ENCODE peak calls at places on chromosomes 7 and 10, in eight cellular contexts. R is uterus, C is adrenal gland, J is transverse colon, Q is A549, M is IMR-90, V is prostate gland, E is tibial nerve. D is an unnamed sample.

GRCh38 chr7:92634924-92635519 is 44.8 kb upstream of the FAM133B start:
- DNase-seq in R (no peak), C (no peak), J (no peak), Q (peak; percentile 63), M (peak; percentile 90), V (no peak), E (no peak), D (no peak)

GRCh38 chr7:134632937-134633540 is 13.6 kb upstream of the BPGM start:
- DNase-seq in R (no peak), C (no peak), J (no peak), Q (peak; percentile 73), M (peak; percentile 69), V (no peak), E (no peak), D (no peak)

GRCh38 chr10:36555036-36555435 is 570.4 kb upstream of the ANKRD30A start:
- DNase-seq in R (no peak), C (no peak), J (no peak), Q (no peak), M (no peak), V (no peak), E (no peak), D (no peak)

GRCh38 chr7:463362-464176 is 56.1 kb downstream of the PDGFA start:
- DNase-seq in R (no peak), C (no peak), J (no peak), Q (no peak), M (no peak), V (no peak), E (no peak), D (no peak)

GRCh38 chr10:93261961-93262610 is 188.4 kb downstream of the CYP26A1 start:
- DNase-seq in R (no peak), C (no peak), J (no peak), Q (no peak), M (peak; percentile 58), V (no peak), E (no peak), D (no peak)

GRCh38 chr10:12521423-12521822 is 172.1 kb downstream of the CAMK1D start:
- DNase-seq in R (no peak), C (no peak), J (no peak), Q (no peak), M (no peak), V (no peak), E (no peak), D (no peak)

GRCh38 chr10:21329995-21330627 is 195.4 kb downstream of the SKIDA1 start:
- DNase-seq in R (peak; percentile 35), C (peak; percentile 62), J (no peak), Q (peak; percentile 94), M (peak; percentile 92), V (no peak), E (no peak), D (no peak)

GRCh38 chr10:49163741-49164140 is 24.4 kb downstream of the TMEM273 start:
- DNase-seq in R (no peak), C (no peak), J (no peak), Q (no peak), M (peak; percentile 96), V (no peak), E (no peak), D (no peak)

GRCh38 chr7:1533569-1534329 is 3.2 kb downstream of the MAFK start:
- DNase-seq in R (peak; percentile 53), C (peak; percentile 96), J (peak; percentile 59), Q (peak; percentile 88), M (peak; percentile 95), V (no peak), E (no peak), D (no peak)

GRCh38 chr7:19333706-19334105 is 188.5 kb upstream of the FERD3L start:
- DNase-seq in R (no peak), C (no peak), J (no peak), Q (no peak), M (no peak), V (no peak), E (no peak), D (no peak)

GRCh38 chr7:56479748-56480147 is 363.5 kb upstream of the NUPR2 start:
- DNase-seq in R (no peak), C (no peak), J (no peak), Q (no peak), M (no peak), V (no peak), E (no peak), D (no peak)

GRCh38 chr7:21971780-21972396 is 26.2 kb upstream of the CDCA7L start:
- DNase-seq in R (no peak), C (no peak), J (no peak), Q (no peak), M (no peak), V (no peak), E (no peak), D (no peak)
- TF ChIP-seq POLR2A in R (no peak), C (no peak), J (no peak), Q (no peak), M (no peak), V (no peak), E (no peak), D (no peak)

GRCh38 chr7:13282377-13282980 is 595.0 kb downstream of the ARL4A start:
- DNase-seq in R (no peak), C (no peak), J (no peak), Q (peak; percentile 35), M (peak; percentile 54), V (no peak), E (no peak), D (no peak)
- TF ChIP-seq CTCF in R (no peak), C (peak; percentile 25), J (no peak), Q (peak; percentile 46), M (peak; percentile 57), V (peak; percentile 16), E (no peak), D (no peak)

DNA sequence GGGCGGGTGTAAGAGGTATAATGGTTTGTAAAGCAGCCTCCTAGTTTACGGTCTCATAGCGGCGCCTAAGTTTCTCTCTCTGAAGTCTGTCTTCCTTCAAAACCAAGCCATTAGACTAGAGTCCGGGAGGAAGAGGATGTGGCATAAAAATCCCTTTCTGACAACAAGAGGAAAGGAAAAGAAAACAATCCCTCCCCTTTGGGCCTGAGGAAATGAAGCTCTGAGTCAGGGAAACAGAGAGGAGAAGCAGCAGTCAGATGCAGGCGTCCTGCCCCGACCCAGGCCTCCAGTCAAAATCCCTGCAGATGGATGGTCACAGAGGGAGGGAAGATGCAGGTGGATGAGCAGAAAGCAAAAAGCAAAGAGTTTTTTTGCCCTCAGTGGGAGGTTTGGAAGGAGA is 23.7 kb downstream of the PARP12 start:
- DNase-seq in R (no peak), C (no peak), J (no peak), Q (no peak), M (no peak), V (no peak), E (no peak), D (no peak)
- TF ChIP-seq POLR2A in R (no peak), C (no peak), J (no peak), Q (no peak), M (no peak), V (no peak), E (no peak), D (no peak)

GRCh38 chr10:121974535-121975294 is at the start of gene NSMCE4A:
- DNase-seq in R (peak; percentile 68), C (peak; percentile 82), J (peak; percentile 82), Q (peak; percentile 85), M (peak; percentile 71), V (peak; percentile 70), E (peak; percentile 36), D (no peak)
- TF ChIP-seq CTCF in R (peak; percentile 88), C (no peak), J (peak; percentile 75), Q (peak; percentile 75), M (peak; percentile 71), V (peak; percentile 56), E (no peak), D (peak; percentile 72)

GRCh38 chr7:25964483-25964961 is 187.5 kb upstream of the NFE2L3 start:
- DNase-seq in R (no peak), C (no peak), J (peak; percentile 51), Q (no peak), M (no peak), V (peak; percentile 34), E (no peak), D (no peak)
- TF ChIP-seq POLR2A in R (no peak), C (no peak), J (no peak), Q (no peak), M (no peak), V (no peak), E (no peak), D (no peak)

GRCh38 chr10:27285093-27285492 is 44.5 kb upstream of the ACBD5 start:
- DNase-seq in R (no peak), C (peak; percentile 19), J (no peak), Q (peak; percentile 44), M (peak; percentile 2), V (no peak), E (no peak), D (no peak)
- TF ChIP-seq CTCF in R (no peak), C (peak; percentile 23), J (peak; percentile 17), Q (peak; percentile 34), M (peak; percentile 31), V (no peak), E (no peak), D (no peak)

DNA sequence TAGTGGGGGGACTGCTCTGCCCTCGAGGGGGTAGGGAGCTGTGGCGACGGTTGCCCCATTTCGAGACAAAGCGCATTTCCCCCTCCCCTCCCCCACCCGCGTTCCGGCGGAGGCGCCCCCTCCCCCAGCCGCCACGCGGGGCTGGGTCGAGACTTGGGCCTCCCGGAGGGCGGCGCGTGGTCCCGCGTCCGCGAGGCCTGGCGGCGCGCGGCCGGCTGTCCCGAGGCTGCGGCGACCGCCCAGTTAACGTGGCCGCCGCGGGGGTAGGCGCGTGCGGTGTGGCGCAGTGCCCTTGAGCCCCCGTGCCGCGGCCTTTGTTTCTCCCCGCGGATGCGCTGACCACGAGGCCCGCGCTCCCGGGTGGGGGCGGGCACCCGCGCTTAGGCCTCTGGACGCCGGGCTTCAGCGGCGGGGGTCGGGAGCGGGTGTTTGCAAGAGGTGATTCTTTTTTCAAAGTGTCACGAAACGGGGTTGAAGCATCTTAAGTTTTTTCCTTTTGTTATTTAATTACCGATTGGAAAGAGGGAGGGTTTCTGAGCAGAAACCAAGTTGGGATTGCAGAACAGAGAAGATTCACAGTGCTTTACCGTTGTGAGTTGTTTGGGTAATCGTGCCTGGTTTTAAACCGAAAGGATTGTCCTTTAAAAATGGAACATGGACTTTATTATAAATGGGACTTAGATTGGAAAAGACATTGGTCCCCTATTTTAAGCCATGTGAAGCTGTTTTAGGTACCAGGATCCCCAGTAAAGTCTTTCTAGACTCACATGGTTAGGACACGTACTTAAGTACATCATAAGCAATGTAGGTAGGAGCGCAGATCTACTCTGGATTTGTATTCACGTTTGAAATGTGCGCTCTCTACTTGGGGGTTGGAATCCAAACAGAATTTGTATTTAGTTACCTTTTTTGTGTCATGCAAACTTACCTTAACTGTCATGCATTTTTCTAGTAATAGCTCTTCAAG is 757 bp downstream of the CBX3 start:
- DNase-seq in R (peak; percentile 30), C (peak; percentile 61), J (peak; percentile 53), Q (peak; percentile 54), M (no peak), V (no peak), E (peak; percentile 22), D (no peak)
- TF ChIP-seq POLR2A in R (no peak), C (peak; percentile 4), J (no peak), Q (peak; percentile 41), M (peak; percentile 22), V (no peak), E (no peak), D (no peak)

GRCh38 chr10:47065903-47066302 is 154.7 kb downstream of the PTPN20 start:
- DNase-seq in R (no peak), C (no peak), J (no peak), Q (no peak), M (no peak), V (no peak), E (no peak), D (peak; percentile 70)
- TF ChIP-seq CTCF in R (no peak), C (no peak), J (no peak), Q (no peak), M (no peak), V (no peak), E (no peak), D (no peak)

D was measured in vagina.